ENCODE peak calls at places on chromosomes 3 and 15, in ten cellular contexts. V, T, M, X, A, C, U, K, J and B are unnamed samples.

GRCh38 chr3:42635111-42635510 is 18.4 kb upstream of the ZBTB47 start:
- DNase-seq in A (peak; percentile 39), K (no peak), J (no peak), M (no peak), U (peak; percentile 54), X (no peak), V (no peak), C (no peak), T (no peak), B (peak; percentile 74)

GRCh38 chr3:188472331-188472730 is 318.4 kb downstream of the LPP start:
- DNase-seq in X (no peak), K (no peak), J (no peak), M (peak; percentile 25), T (no peak), A (peak; percentile 45), V (no peak), C (no peak), U (no peak), B (no peak)

GRCh38 chr3:134665243-134665642 is 14.4 kb upstream of the KY start:
- DNase-seq in J (no peak), T (no peak), X (no peak), M (no peak), C (no peak), V (no peak), U (no peak), K (no peak), A (no peak), B (no peak)

GRCh38 chr3:64290161-64290560 is 64.9 kb upstream of the PRICKLE2 start:
- DNase-seq in J (no peak), A (no peak), K (no peak), C (no peak), U (no peak), X (no peak), M (no peak), V (no peak), T (no peak), B (no peak)

GRCh38 chr3:47299396-47300318 is 16.9 kb downstream of the KLHL18 start:
- DNase-seq in K (no peak), M (no peak), T (no peak), X (no peak), C (no peak), U (no peak), V (no peak), A (no peak), J (no peak), B (no peak)

GRCh38 chr15:25246641-25247417 is 192.0 kb downstream of the UBE3A start:
- DNase-seq in U (no peak), T (peak; percentile 27), V (no peak), X (no peak), A (no peak), M (no peak), J (no peak), K (no peak), C (no peak), B (no peak)

GRCh38 chr3:51706021-51706485 is 815 bp upstream of the GRM2 start:
- DNase-seq in V (no peak), T (no peak), C (no peak), A (no peak), J (no peak), X (no peak), K (no peak), U (no peak), M (no peak), B (no peak)

GRCh38 chr3:133466531-133467386 is 66.9 kb downstream of the BFSP2 start:
- DNase-seq in K (peak; percentile 49), X (no peak), V (no peak), M (no peak), A (no peak), C (no peak), J (no peak), T (no peak), U (peak; percentile 79), B (peak; percentile 27)

GRCh38 chr3:11668243-11669232 is 24.8 kb upstream of the VGLL4 start:
- DNase-seq in V (no peak), T (no peak), U (no peak), J (peak; percentile 34), C (no peak), M (no peak), X (no peak), K (no peak), A (no peak), B (no peak)

GRCh38 chr3:147493666-147494065 is 84.5 kb downstream of the ZIC1 start:
- DNase-seq in V (no peak), J (no peak), C (no peak), A (no peak), T (no peak), K (no peak), X (no peak), U (no peak), M (no peak), B (no peak)

GRCh38 chr15:41917767-41918430 is 24.0 kb upstream of the SPTBN5 start:
- DNase-seq in C (no peak), J (peak; percentile 67), K (no peak), U (no peak), T (no peak), V (no peak), X (peak; percentile 22), A (peak; percentile 65), M (peak; percentile 42), B (peak; percentile 24)

GRCh38 chr15:77530576-77530975 is 102.1 kb downstream of the LINGO1 start:
- DNase-seq in X (no peak), J (no peak), V (no peak), M (no peak), U (no peak), K (no peak), T (no peak), C (no peak), A (no peak), B (no peak)

GRCh38 chr3:149443545-149443912 is 31.0 kb upstream of the TM4SF4 start:
- DNase-seq in T (no peak), X (no peak), K (no peak), U (no peak), A (no peak), J (no peak), V (no peak), C (no peak), M (no peak), B (no peak)

GRCh38 chr3:194058189-194058571 is 77.8 kb upstream of the HES1 start:
- DNase-seq in A (peak; percentile 67), C (peak; percentile 49), T (peak; percentile 67), U (peak; percentile 55), J (peak; percentile 64), X (no peak), K (peak; percentile 45), M (no peak), V (no peak), B (peak; percentile 6)

GRCh38 chr3:29291262-29291981 is 10.6 kb downstream of the RBMS3 start:
- DNase-seq in A (no peak), V (no peak), C (no peak), K (no peak), T (no peak), J (no peak), X (no peak), U (no peak), M (no peak), B (no peak)

GRCh38 chr15:34358367-34358766 is 8.6 kb downstream of the LPCAT4 start:
- DNase-seq in M (no peak), K (no peak), J (peak; percentile 17), T (no peak), X (no peak), U (no peak), V (no peak), C (no peak), A (no peak), B (peak; percentile 9)